ENCODE peak calls at places on chromosomes 16 and 17, in four cellular contexts. J is effector CD4-positive, alpha-beta T cell; G is hepatocyte; U is fibroblast of lung. I is an unnamed sample.

GRCh38 chr16:30737794-30738648 is 10.2 kb upstream of the PHKG2 start:
- DNase-seq in G (no peak), J (no peak), U (no peak), I (no peak)

GRCh38 chr16:66910175-66910940 is 8.3 kb downstream of the CDH16 start:
- DNase-seq in J (no peak), G (no peak), U (no peak), I (no peak)

GRCh38 chr17:82200743-82201497 is 11.7 kb downstream of the CCDC57 start:
- DNase-seq in G (no peak), J (peak), U (no peak), I (peak)

GRCh38 chr16:86882586-86883280 is 304.4 kb downstream of the FOXL1 start:
- DNase-seq in G (peak), J (no peak), U (peak), I (no peak)

GRCh38 chr17:35766903-35767510 is 6.3 kb downstream of the C17orf50 start:
- DNase-seq in U (no peak), G (peak), J (peak), I (no peak)

GRCh38 chr16:68445458-68445857 is 2.9 kb downstream of the SMPD3 start:
- DNase-seq in G (no peak), U (no peak), J (no peak), I (no peak)

GRCh38 chr17:16486373-16487250 is 5.4 kb downstream of the LRRC75A start:
- DNase-seq in U (peak), G (peak), J (no peak), I (no peak)

GRCh38 chr17:82348866-82349265 is 10.2 kb upstream of the TEX19 start:
- DNase-seq in U (no peak), J (no peak), G (no peak), I (no peak)

GRCh38 chr17:51820252-51820651 is 338.3 kb downstream of the CA10 start:
- DNase-seq in U (no peak), J (no peak), G (peak), I (peak)

GRCh38 chr17:20063665-20064648 is 54.8 kb downstream of the SPECC1 start:
- DNase-seq in J (no peak), U (peak), G (peak), I (no peak)

GRCh38 chr16:50881331-50881830 is 139.5 kb downstream of the CYLD start:
- DNase-seq in G (peak), U (no peak), J (no peak), I (no peak)

GRCh38 chr16:56931253-56931768 is 631 bp upstream of the HERPUD1 start:
- DNase-seq in U (no peak), J (no peak), G (peak), I (no peak)

GRCh38 chr16:67104845-67105244 is 4.9 kb upstream of the PHAF1 start:
- DNase-seq in U (no peak), J (no peak), G (no peak), I (no peak)

I was measured in central memory CD4-positive, alpha-beta T cell.